ENCODE peak calls at places on chromosomes 11 and 22, in eight cellular contexts. P is upper lobe of left lung; X is activated naive CD4-positive, alpha-beta T cell; S is fibroblast of villous mesenchyme; Q is neural crest cell; M is stimulated activated CD8-positive, alpha-beta memory T cell treated with anti-CD3 and anti-CD28 coated beads, Interleukin-4, amount 100 ng/mL, for 4 hours; G is HAP-1; I is upper lobe of right lung. J is an unnamed sample.

GRCh38 chr22:17436382-17436951 is 67.2 kb downstream of the CECR2 start:
- DNase-seq in P (no peak), X (no peak), S (no peak), Q (no peak), M (no peak), G (peak), I (no peak), J (no peak)

GRCh38 chr11:93717501-93717900 is 23.8 kb downstream of the TAF1D start:
- DNase-seq in P (no peak), X (no peak), S (no peak), Q (no peak), M (no peak), G (no peak), I (no peak), J (no peak)

GRCh38 chr11:75351541-75352416 is at the start of gene ARRB1:
- DNase-seq in P (peak), X (no peak), S (peak), Q (peak), M (no peak), G (peak), I (peak), J (peak)

GRCh38 chr11:66339686-66340483 is 3.7 kb upstream of the RIN1 start:
- DNase-seq in P (no peak), X (no peak), S (no peak), Q (no peak), M (no peak), G (no peak), I (peak), J (no peak)

GRCh38 chr11:76604652-76605241 is 65.8 kb downstream of the LRRC32 start:
- DNase-seq in P (no peak), X (no peak), S (peak), Q (no peak), M (no peak), G (no peak), I (no peak), J (no peak)

GRCh38 chr22:31084811-31085492 is 3.8 kb downstream of the SMTN start:
- DNase-seq in P (peak), X (peak), S (peak), Q (peak), M (peak), G (peak), I (peak), J (peak)

GRCh38 chr22:49155039-49155808 is 672.4 kb downstream of the BRD1 start:
- DNase-seq in P (no peak), X (no peak), S (no peak), Q (no peak), M (no peak), G (no peak), I (no peak), J (no peak)

GRCh38 chr22:50467341-50467740 is 7.5 kb downstream of the SBF1 start:
- DNase-seq in P (peak), X (no peak), S (no peak), Q (no peak), M (no peak), G (no peak), I (no peak), J (no peak)

GRCh38 chr11:93236741-93237675 is 39.2 kb upstream of the SLC36A4 start:
- DNase-seq in P (no peak), X (no peak), S (peak), Q (peak), M (no peak), G (peak), I (no peak), J (no peak)

GRCh38 chr11:36214484-36214883 is 74.7 kb downstream of the COMMD9 start:
- DNase-seq in P (no peak), X (no peak), S (no peak), Q (no peak), M (no peak), G (no peak), I (no peak), J (no peak)

GRCh38 chr11:117851852-117852251 is 24.6 kb downstream of the FXYD6 start:
- DNase-seq in P (no peak), X (no peak), S (no peak), Q (no peak), M (no peak), G (no peak), I (no peak), J (no peak)

GRCh38 chr11:72525466-72525865 is 91.1 kb upstream of the CLPB start:
- DNase-seq in P (no peak), X (no peak), S (no peak), Q (no peak), M (no peak), G (no peak), I (no peak), J (no peak)

GRCh38 chr11:134248910-134249480 is 4.2 kb downstream of the THYN1 start:
- DNase-seq in P (no peak), X (no peak), S (peak), Q (no peak), M (no peak), G (no peak), I (no peak), J (no peak)

GRCh38 chr11:210122-210802 is 2.8 kb downstream of the RIC8A start:
- DNase-seq in P (no peak), X (no peak), S (peak), Q (no peak), M (no peak), G (peak), I (peak), J (no peak)

GRCh38 chr11:67373916-67374570 is 645 bp upstream of the CLCF1 start:
- DNase-seq in P (peak), X (no peak), S (peak), Q (peak), M (no peak), G (peak), I (peak), J (peak)

GRCh38 chr11:35355102-35355749 is 64.1 kb downstream of the SLC1A2 start:
- DNase-seq in P (no peak), X (no peak), S (no peak), Q (no peak), M (no peak), G (no peak), I (no peak), J (no peak)

GRCh38 chr11:76578655-76579046 is 91.9 kb downstream of the LRRC32 start:
- DNase-seq in P (no peak), X (no peak), S (peak), Q (peak), M (no peak), G (no peak), I (peak), J (no peak)

GRCh38 chr22:19718255-19719054 is 4.2 kb downstream of the SEPTIN5 start:
- DNase-seq in P (peak), X (no peak), S (no peak), Q (no peak), M (no peak), G (no peak), I (no peak), J (no peak)

GRCh38 chr11:35040221-35040942 is 98.6 kb upstream of the CD44 start:
- DNase-seq in P (no peak), X (peak), S (peak), Q (no peak), M (no peak), G (no peak), I (no peak), J (peak)

GRCh38 chr11:101434241-101434640 is 149.6 kb downstream of the TRPC6 start:
- DNase-seq in P (no peak), X (no peak), S (peak), Q (no peak), M (no peak), G (no peak), I (no peak), J (no peak)

GRCh38 chr11:35272391-35272821 is 133.4 kb downstream of the CD44 start:
- DNase-seq in P (no peak), X (no peak), S (no peak), Q (no peak), M (no peak), G (no peak), I (no peak), J (peak)

GRCh38 chr11:65043881-65044501 is 3.0 kb downstream of the SAC3D1 start:
- DNase-seq in P (peak), X (no peak), S (no peak), Q (no peak), M (no peak), G (no peak), I (peak), J (no peak)

GRCh38 chr11:46367244-46367915 is 14.1 kb upstream of the MDK start:
- DNase-seq in P (peak), X (peak), S (peak), Q (peak), M (peak), G (peak), I (peak), J (peak)

J was measured in T-helper 9 cell.